ENCODE peak calls at places on chromosomes 2 and 18, in four cellular contexts. Q, O, V and T are unnamed samples.

GRCh38 chr2:10139536-10139935 is 17.0 kb downstream of the RRM2 start:
- DNase-seq in Q (no peak), O (no peak), V (no peak), T (no peak)

GRCh38 chr18:28071199-28071598 is 105.7 kb downstream of the CDH2 start:
- DNase-seq in Q (no peak), O (no peak), V (no peak), T (no peak)

GRCh38 chr2:169362346-169363026 is at the start of gene LRP2:
- DNase-seq in Q (no peak), O (no peak), V (no peak), T (no peak)

GRCh38 chr2:233413529-233414272 is 59.4 kb downstream of the DGKD start:
- DNase-seq in Q (peak), O (peak), V (peak), T (no peak)

GRCh38 chr2:217555075-217555876 is 447.5 kb downstream of the TNS1 start:
- DNase-seq in Q (no peak), O (no peak), V (no peak), T (no peak)

GRCh38 chr2:126671488-126671887 is 15.5 kb downstream of the GYPC start:
- DNase-seq in Q (no peak), O (no peak), V (no peak), T (no peak)

GRCh38 chr18:64405161-64405560 is 256.3 kb upstream of the LINC00305 start:
- DNase-seq in Q (no peak), O (no peak), V (no peak), T (no peak)

GRCh38 chr2:169910109-169910799 is 83.0 kb downstream of the UBR3 start:
- DNase-seq in Q (no peak), O (no peak), V (no peak), T (no peak)

GRCh38 chr2:234286118-234286598 is 210.7 kb downstream of the ARL4C start:
- DNase-seq in Q (no peak), O (no peak), V (no peak), T (no peak)

GRCh38 chr2:201357216-201357615 is at the start of gene FLACC1:
- DNase-seq in Q (peak), O (peak), V (peak), T (peak)

GRCh38 chr18:67776929-67777328 is 260.4 kb upstream of the DSEL start:
- DNase-seq in Q (no peak), O (no peak), V (no peak), T (no peak)

GRCh38 chr2:175976758-175977157 is 25.3 kb downstream of the LNPK start:
- DNase-seq in Q (no peak), O (no peak), V (no peak), T (no peak)

GRCh38 chr18:55839350-55839749 is 251.4 kb upstream of the TCF4 start:
- DNase-seq in Q (no peak), O (no peak), V (no peak), T (no peak)

GRCh38 chr2:173984866-173985588 is 19.9 kb upstream of the SP3 start:
- DNase-seq in Q (no peak), O (no peak), V (no peak), T (no peak)

GRCh38 chr18:62928316-62928715 is 213.0 kb downstream of the PHLPP1 start:
- DNase-seq in Q (no peak), O (no peak), V (no peak), T (no peak)

GRCh38 chr2:101515512-101515911 is 40.6 kb upstream of the RFX8 start:
- DNase-seq in Q (no peak), O (no peak), V (no peak), T (no peak)

GRCh38 chr2:191593622-191594416 is 84.1 kb upstream of the NABP1 start:
- DNase-seq in Q (no peak), O (peak), V (peak), T (no peak)

GRCh38 chr18:22558945-22559385 is 141.2 kb upstream of the CTAGE1 start:
- DNase-seq in Q (no peak), O (no peak), V (peak), T (no peak)

GRCh38 chr2:127420039-127420864 is 2.0 kb downstream of the PROC start:
- DNase-seq in Q (no peak), O (peak), V (no peak), T (no peak)

GRCh38 chr2:25280066-25280687 is 61.5 kb downstream of the DNMT3A start:
- DNase-seq in Q (no peak), O (no peak), V (no peak), T (no peak)

GRCh38 chr2:212708346-212708745 is 169.7 kb upstream of the ERBB4 start:
- DNase-seq in Q (no peak), O (no peak), V (no peak), T (no peak)

GRCh38 chr2:103804013-103804412 is 1042.2 kb downstream of the TMEM182 start:
- DNase-seq in Q (no peak), O (no peak), V (no peak), T (no peak)

GRCh38 chr2:119715409-119716295 is 36.7 kb downstream of the TMEM177 start:
- DNase-seq in Q (no peak), O (no peak), V (no peak), T (no peak)

GRCh38 chr2:196660264-196660663 is 20.7 kb downstream of the CCDC150 start:
- DNase-seq in Q (no peak), O (no peak), V (no peak), T (no peak)

GRCh38 chr2:127631997-127632581 is 13.9 kb upstream of the GPR17 start:
- DNase-seq in Q (no peak), O (no peak), V (no peak), T (no peak)

GRCh38 chr2:16063251-16063850 is 123.0 kb downstream of the MYCN start:
- DNase-seq in Q (no peak), O (no peak), V (no peak), T (no peak)

GRCh38 chr2:25808006-25808383 is 70.3 kb downstream of the ASXL2 start:
- DNase-seq in Q (no peak), O (no peak), V (no peak), T (no peak)

GRCh38 chr2:120787512-120788348 is 52.1 kb downstream of the GLI2 start:
- DNase-seq in Q (no peak), O (no peak), V (no peak), T (no peak)

GRCh38 chr2:120788349-120788700 is 52.7 kb downstream of the GLI2 start:
- DNase-seq in Q (no peak), O (no peak), V (no peak), T (no peak)

GRCh38 chr2:120786038-120786437 is 50.4 kb downstream of the GLI2 start:
- DNase-seq in Q (no peak), O (no peak), V (no peak), T (no peak)

GRCh38 chr2:120785228-120785966 is 49.7 kb downstream of the GLI2 start:
- DNase-seq in Q (no peak), O (no peak), V (no peak), T (no peak)

GRCh38 chr2:120786559-120786960 is 50.9 kb downstream of the GLI2 start:
- DNase-seq in Q (no peak), O (no peak), V (no peak), T (no peak)
- H3K4me3 ChIP-seq in Q (no peak), O (no peak), V (no peak), T (no peak)

DNA sequence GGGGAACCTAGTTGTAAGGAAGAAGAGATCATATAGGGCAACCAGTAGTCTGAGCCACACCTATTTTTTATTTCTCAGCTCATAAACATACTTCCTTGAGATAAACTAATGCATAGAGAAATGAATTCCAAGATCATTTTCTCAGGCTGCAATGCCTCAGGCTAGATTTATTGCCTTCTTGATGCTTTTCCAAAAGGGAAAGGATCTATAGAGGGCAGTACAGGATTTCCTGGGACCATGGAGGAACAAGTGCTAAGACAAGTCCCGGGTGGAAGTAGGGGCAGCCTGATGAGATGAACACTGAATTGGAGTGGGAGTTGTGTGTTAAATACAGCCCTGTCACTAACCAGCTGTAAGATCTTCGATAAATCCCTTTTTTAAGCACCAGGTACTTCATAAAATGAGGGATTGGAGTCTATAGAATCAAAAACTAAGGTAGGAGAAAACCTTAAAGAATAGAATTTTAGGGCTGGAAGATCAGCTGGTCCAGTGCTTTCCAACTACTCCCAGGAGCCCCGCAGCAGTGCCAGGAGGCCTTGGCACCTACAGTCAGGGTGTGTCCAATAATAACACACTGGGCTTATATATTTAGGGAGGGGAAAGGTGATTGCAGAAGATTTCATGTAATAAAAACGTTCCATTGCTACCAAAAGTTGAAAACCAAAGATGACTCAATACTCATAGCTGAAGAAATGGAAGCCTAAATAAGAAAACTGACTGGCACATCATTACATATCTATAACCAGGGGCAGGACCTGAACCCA is 58.1 kb downstream of the SERTAD2 start:
- DNase-seq in Q (peak), O (no peak), V (no peak), T (no peak)
- TF ChIP-seq CTCF in Q (peak), O (no peak), V (no peak), T (peak)

GRCh38 chr2:27118525-27119329 is at the start of gene CGREF1:
- DNase-seq in Q (no peak), O (no peak), V (no peak), T (no peak)
- H3K4me3 ChIP-seq in Q (peak), O (peak), V (no peak), T (peak)

GRCh38 chr2:133927894-133928293 is 326.0 kb upstream of the MGAT5 start:
- DNase-seq in Q (no peak), O (no peak), V (no peak), T (no peak)
- TF ChIP-seq CTCF in Q (no peak), O (no peak), V (no peak), T (no peak)

DNA sequence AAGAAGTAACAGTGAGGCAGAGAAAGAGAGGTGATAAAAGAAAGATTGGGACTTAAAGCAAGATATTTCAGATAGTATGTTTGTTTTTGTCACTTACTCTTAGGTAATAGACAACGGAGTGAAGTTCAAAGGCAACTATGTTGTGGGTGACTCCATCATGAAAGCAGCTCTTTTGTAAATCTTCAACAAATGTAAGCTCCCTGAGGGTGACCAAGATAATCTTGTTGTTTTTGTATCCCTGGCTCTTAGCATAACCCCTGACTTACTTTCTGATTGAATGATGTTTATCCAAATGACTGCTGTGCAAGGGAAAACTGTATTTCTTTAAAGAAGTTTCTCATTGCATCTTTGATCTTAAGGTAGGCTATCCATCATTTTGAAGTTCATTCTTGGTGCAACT is 2.6 kb downstream of the MTCL1 start:
- DNase-seq in Q (no peak), O (no peak), V (no peak), T (no peak)
- H3K4me3 ChIP-seq in Q (no peak), O (no peak), V (no peak), T (no peak)

GRCh38 chr2:2730301-2730833 is 399.3 kb upstream of the MYT1L start:
- DNase-seq in Q (no peak), O (no peak), V (no peak), T (no peak)

GRCh38 chr2:2728635-2729034 is 397.6 kb upstream of the MYT1L start:
- DNase-seq in Q (no peak), O (no peak), V (no peak), T (no peak)

GRCh38 chr2:2727876-2728511 is 396.9 kb upstream of the MYT1L start:
- DNase-seq in Q (no peak), O (no peak), V (no peak), T (no peak)

GRCh38 chr2:2731101-2731850 is 400.2 kb upstream of the MYT1L start:
- DNase-seq in Q (no peak), O (no peak), V (no peak), T (no peak)

GRCh38 chr2:2729246-2729645 is 398.2 kb upstream of the MYT1L start:
- DNase-seq in Q (no peak), O (no peak), V (no peak), T (no peak)
- TF ChIP-seq CTCF in Q (no peak), O (no peak), V (no peak), T (no peak)

GRCh38 chr2:1742300-1742679 is 2.0 kb downstream of the PXDN start:
- DNase-seq in Q (no peak), O (no peak), V (no peak), T (no peak)

GRCh38 chr2:1739961-1740713 is 4.2 kb downstream of the PXDN start:
- DNase-seq in Q (no peak), O (no peak), V (no peak), T (no peak)

GRCh38 chr2:1742680-1743395 is 1.5 kb downstream of the PXDN start:
- DNase-seq in Q (no peak), O (peak), V (peak), T (peak)

GRCh38 chr2:1740714-1741584 is 3.4 kb downstream of the PXDN start:
- DNase-seq in Q (no peak), O (no peak), V (no peak), T (no peak)

DNA sequence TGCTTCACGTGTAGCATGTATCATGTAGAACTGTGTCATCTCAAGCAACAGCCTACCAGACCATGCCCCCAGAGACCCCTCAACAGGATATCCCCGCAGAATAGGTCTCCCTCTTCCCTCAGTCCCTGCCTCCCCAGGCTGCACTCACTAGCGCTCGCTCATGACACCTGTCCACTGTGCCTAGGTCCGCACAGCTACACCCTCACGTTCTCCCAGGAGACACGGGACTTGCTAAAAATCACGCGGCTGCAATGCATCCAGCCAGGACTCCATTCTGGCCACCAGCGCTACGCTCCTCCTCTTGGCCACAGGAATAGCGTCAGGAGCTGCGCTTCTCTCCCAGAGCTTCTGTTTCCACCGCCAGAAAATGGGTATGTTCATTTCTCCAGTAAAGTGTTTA is 2.5 kb downstream of the PXDN start:
- DNase-seq in Q (no peak), O (no peak), V (no peak), T (no peak)
- H3K4me3 ChIP-seq in Q (no peak), O (no peak), V (peak), T (no peak)

DNA sequence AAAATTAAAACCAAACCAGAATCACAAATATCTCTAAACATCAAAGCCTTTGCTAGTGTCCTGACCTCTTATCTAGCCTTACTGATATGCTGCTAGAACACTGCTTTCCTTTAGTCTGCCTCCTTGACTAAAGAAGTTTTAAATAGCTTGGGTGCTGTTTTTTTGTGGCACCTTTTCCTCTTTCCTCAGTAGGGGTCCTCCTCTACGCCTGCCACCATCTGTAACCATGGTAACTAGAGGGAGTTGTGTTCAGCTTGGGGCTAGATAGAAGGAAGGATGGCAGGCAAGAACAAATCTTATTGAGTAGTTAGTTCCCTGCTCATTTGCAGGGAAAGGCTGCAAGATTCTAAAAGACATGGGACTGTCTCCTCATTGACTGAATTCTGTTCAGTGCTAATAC is 86.0 kb downstream of the TAF4B start:
- DNase-seq in Q (no peak), O (no peak), V (no peak), T (no peak)
- TF ChIP-seq CTCF in Q (no peak), O (no peak), V (no peak), T (no peak)

GRCh38 chr2:17625446-17625845 is 85.0 kb downstream of the VSNL1 start:
- DNase-seq in Q (no peak), O (no peak), V (no peak), T (no peak)

GRCh38 chr2:17630089-17630488 is 89.6 kb downstream of the VSNL1 start:
- DNase-seq in Q (no peak), O (no peak), V (no peak), T (no peak)

GRCh38 chr2:17627434-17627833 is 86.9 kb downstream of the VSNL1 start:
- DNase-seq in Q (no peak), O (no peak), V (no peak), T (no peak)

GRCh38 chr2:17628349-17629261 is 88.1 kb downstream of the VSNL1 start:
- DNase-seq in Q (no peak), O (no peak), V (no peak), T (no peak)

DNA sequence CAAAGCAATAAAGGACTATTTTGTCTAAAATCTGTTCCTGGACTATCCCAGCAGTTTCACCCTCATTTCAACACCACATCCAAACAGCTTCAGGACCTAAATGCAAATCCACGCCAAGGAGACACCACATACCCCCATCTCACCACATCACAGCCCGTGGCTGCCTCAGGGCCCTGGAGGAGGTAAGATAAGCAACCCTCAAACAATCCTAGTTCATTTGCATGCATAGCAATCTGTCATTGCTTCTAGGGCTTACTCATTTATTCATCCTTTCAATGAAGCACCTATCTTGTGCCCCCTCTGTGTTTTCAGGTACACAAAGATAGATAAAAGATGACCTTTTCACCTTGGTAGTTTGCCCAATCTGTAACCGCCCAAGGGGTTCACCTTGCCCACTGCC is 86.5 kb downstream of the VSNL1 start:
- DNase-seq in Q (no peak), O (no peak), V (no peak), T (no peak)
- H3K4me3 ChIP-seq in Q (no peak), O (no peak), V (no peak), T (no peak)

GRCh38 chr2:40820319-40820718 is 368.4 kb upstream of the SLC8A1 start:
- DNase-seq in Q (no peak), O (no peak), V (no peak), T (no peak)
- TF ChIP-seq CTCF in Q (no peak), O (no peak), V (no peak), T (no peak)